ENCODE peak calls at places on chromosomes 3 and 15, in ten cellular contexts. One of them, this sample, is unnamed.

GRCh38 chr3:170714151-170714550 is 128.3 kb upstream of the SLC7A14 start:
- DNase-seq in stimulated activated CD4-positive, alpha-beta T cell treated with anti-CD3 and anti-CD28 coated beads, Interleukin-1b, Interleukin-23, amount 100 ng/mL, for 48 hours: no peak
- DNase-seq in EH: peak
- DNase-seq in T-helper 2 cell: no peak
- DNase-seq in Calu3: no peak
- DNase-seq in T follicular helper cell: no peak
- DNase-seq in activated gamma-delta T cell treated with Interleukin-2 at 50 U/mL for 16 hours: no peak
- DNase-seq in activated naive CD8-positive, alpha-beta T cell treated with anti-CD3 and anti-CD28 coated beads, Interleukin-2, amount 50 U/mL, for 24 hours: no peak
- DNase-seq in CD4-positive, alpha-beta memory T cell: no peak
- DNase-seq in stimulated activated CD8-positive, alpha-beta memory T cell treated with anti-CD3 and anti-CD28 coated beads, Interleukin-15, amount 100 ng/mL, for 1 hour: no peak
- DNase-seq in this sample: no peak

GRCh38 chr15:57915827-57916531 is 149.5 kb downstream of the ALDH1A2 start:
- DNase-seq in Calu3: no peak
- DNase-seq in activated naive CD8-positive, alpha-beta T cell treated with anti-CD3 and anti-CD28 coated beads, Interleukin-2, amount 50 U/mL, for 24 hours: no peak
- DNase-seq in EH: no peak
- DNase-seq in CD4-positive, alpha-beta memory T cell: no peak
- DNase-seq in activated gamma-delta T cell treated with Interleukin-2 at 50 U/mL for 16 hours: no peak
- DNase-seq in stimulated activated CD4-positive, alpha-beta T cell treated with anti-CD3 and anti-CD28 coated beads, Interleukin-1b, Interleukin-23, amount 100 ng/mL, for 48 hours: no peak
- DNase-seq in T-helper 2 cell: no peak
- DNase-seq in stimulated activated CD8-positive, alpha-beta memory T cell treated with anti-CD3 and anti-CD28 coated beads, Interleukin-15, amount 100 ng/mL, for 1 hour: no peak
- DNase-seq in T follicular helper cell: no peak
- DNase-seq in this sample: no peak

GRCh38 chr3:100614941-100615340 is 5.5 kb downstream of the ADGRG7 start:
- DNase-seq in activated naive CD8-positive, alpha-beta T cell treated with anti-CD3 and anti-CD28 coated beads, Interleukin-2, amount 50 U/mL, for 24 hours: no peak
- DNase-seq in T-helper 2 cell: no peak
- DNase-seq in CD4-positive, alpha-beta memory T cell: no peak
- DNase-seq in activated gamma-delta T cell treated with Interleukin-2 at 50 U/mL for 16 hours: no peak
- DNase-seq in stimulated activated CD4-positive, alpha-beta T cell treated with anti-CD3 and anti-CD28 coated beads, Interleukin-1b, Interleukin-23, amount 100 ng/mL, for 48 hours: no peak
- DNase-seq in T follicular helper cell: no peak
- DNase-seq in stimulated activated CD8-positive, alpha-beta memory T cell treated with anti-CD3 and anti-CD28 coated beads, Interleukin-15, amount 100 ng/mL, for 1 hour: no peak
- DNase-seq in EH: no peak
- DNase-seq in Calu3: no peak
- DNase-seq in this sample: no peak

GRCh38 chr3:123871946-123872345 is 12.2 kb downstream of the MYLK start:
- DNase-seq in stimulated activated CD8-positive, alpha-beta memory T cell treated with anti-CD3 and anti-CD28 coated beads, Interleukin-15, amount 100 ng/mL, for 1 hour: no peak
- DNase-seq in CD4-positive, alpha-beta memory T cell: no peak
- DNase-seq in T-helper 2 cell: no peak
- DNase-seq in Calu3: no peak
- DNase-seq in activated naive CD8-positive, alpha-beta T cell treated with anti-CD3 and anti-CD28 coated beads, Interleukin-2, amount 50 U/mL, for 24 hours: no peak
- DNase-seq in EH: no peak
- DNase-seq in activated gamma-delta T cell treated with Interleukin-2 at 50 U/mL for 16 hours: no peak
- DNase-seq in stimulated activated CD4-positive, alpha-beta T cell treated with anti-CD3 and anti-CD28 coated beads, Interleukin-1b, Interleukin-23, amount 100 ng/mL, for 48 hours: no peak
- DNase-seq in T follicular helper cell: no peak
- DNase-seq in this sample: no peak

GRCh38 chr3:193921480-193921879 is 214.5 kb upstream of the HES1 start:
- DNase-seq in stimulated activated CD4-positive, alpha-beta T cell treated with anti-CD3 and anti-CD28 coated beads, Interleukin-1b, Interleukin-23, amount 100 ng/mL, for 48 hours: no peak
- DNase-seq in activated naive CD8-positive, alpha-beta T cell treated with anti-CD3 and anti-CD28 coated beads, Interleukin-2, amount 50 U/mL, for 24 hours: no peak
- DNase-seq in activated gamma-delta T cell treated with Interleukin-2 at 50 U/mL for 16 hours: no peak
- DNase-seq in T-helper 2 cell: no peak
- DNase-seq in T follicular helper cell: no peak
- DNase-seq in EH: no peak
- DNase-seq in Calu3: no peak
- DNase-seq in stimulated activated CD8-positive, alpha-beta memory T cell treated with anti-CD3 and anti-CD28 coated beads, Interleukin-15, amount 100 ng/mL, for 1 hour: no peak
- DNase-seq in CD4-positive, alpha-beta memory T cell: no peak
- DNase-seq in this sample: no peak

GRCh38 chr15:49315543-49315942 is 107.5 kb upstream of the FGF7 start:
- DNase-seq in activated gamma-delta T cell treated with Interleukin-2 at 50 U/mL for 16 hours: no peak
- DNase-seq in Calu3: no peak
- DNase-seq in EH: peak
- DNase-seq in T follicular helper cell: no peak
- DNase-seq in T-helper 2 cell: no peak
- DNase-seq in stimulated activated CD8-positive, alpha-beta memory T cell treated with anti-CD3 and anti-CD28 coated beads, Interleukin-15, amount 100 ng/mL, for 1 hour: no peak
- DNase-seq in activated naive CD8-positive, alpha-beta T cell treated with anti-CD3 and anti-CD28 coated beads, Interleukin-2, amount 50 U/mL, for 24 hours: no peak
- DNase-seq in CD4-positive, alpha-beta memory T cell: no peak
- DNase-seq in stimulated activated CD4-positive, alpha-beta T cell treated with anti-CD3 and anti-CD28 coated beads, Interleukin-1b, Interleukin-23, amount 100 ng/mL, for 48 hours: no peak
- DNase-seq in this sample: no peak

GRCh38 chr15:42811435-42811834 is 74.5 kb upstream of the CDAN1 start:
- DNase-seq in EH: no peak
- DNase-seq in activated gamma-delta T cell treated with Interleukin-2 at 50 U/mL for 16 hours: no peak
- DNase-seq in activated naive CD8-positive, alpha-beta T cell treated with anti-CD3 and anti-CD28 coated beads, Interleukin-2, amount 50 U/mL, for 24 hours: no peak
- DNase-seq in CD4-positive, alpha-beta memory T cell: no peak
- DNase-seq in stimulated activated CD4-positive, alpha-beta T cell treated with anti-CD3 and anti-CD28 coated beads, Interleukin-1b, Interleukin-23, amount 100 ng/mL, for 48 hours: no peak
- DNase-seq in T-helper 2 cell: no peak
- DNase-seq in T follicular helper cell: no peak
- DNase-seq in Calu3: no peak
- DNase-seq in stimulated activated CD8-positive, alpha-beta memory T cell treated with anti-CD3 and anti-CD28 coated beads, Interleukin-15, amount 100 ng/mL, for 1 hour: no peak
- DNase-seq in this sample: no peak

GRCh38 chr3:39260957-39261356 is 18.9 kb downstream of the CX3CR1 start:
- DNase-seq in Calu3: peak
- DNase-seq in activated naive CD8-positive, alpha-beta T cell treated with anti-CD3 and anti-CD28 coated beads, Interleukin-2, amount 50 U/mL, for 24 hours: peak
- DNase-seq in T follicular helper cell: peak
- DNase-seq in T-helper 2 cell: no peak
- DNase-seq in stimulated activated CD4-positive, alpha-beta T cell treated with anti-CD3 and anti-CD28 coated beads, Interleukin-1b, Interleukin-23, amount 100 ng/mL, for 48 hours: peak
- DNase-seq in activated gamma-delta T cell treated with Interleukin-2 at 50 U/mL for 16 hours: peak
- DNase-seq in EH: peak
- DNase-seq in CD4-positive, alpha-beta memory T cell: peak
- DNase-seq in stimulated activated CD8-positive, alpha-beta memory T cell treated with anti-CD3 and anti-CD28 coated beads, Interleukin-15, amount 100 ng/mL, for 1 hour: peak
- DNase-seq in this sample: peak

GRCh38 chr3:172102123-172102882 is 62.9 kb downstream of the FNDC3B start:
- DNase-seq in stimulated activated CD4-positive, alpha-beta T cell treated with anti-CD3 and anti-CD28 coated beads, Interleukin-1b, Interleukin-23, amount 100 ng/mL, for 48 hours: no peak
- DNase-seq in Calu3: peak
- DNase-seq in activated gamma-delta T cell treated with Interleukin-2 at 50 U/mL for 16 hours: peak
- DNase-seq in activated naive CD8-positive, alpha-beta T cell treated with anti-CD3 and anti-CD28 coated beads, Interleukin-2, amount 50 U/mL, for 24 hours: peak
- DNase-seq in CD4-positive, alpha-beta memory T cell: peak
- DNase-seq in EH: no peak
- DNase-seq in T-helper 2 cell: no peak
- DNase-seq in T follicular helper cell: peak
- DNase-seq in stimulated activated CD8-positive, alpha-beta memory T cell treated with anti-CD3 and anti-CD28 coated beads, Interleukin-15, amount 100 ng/mL, for 1 hour: no peak
- DNase-seq in this sample: peak

GRCh38 chr3:55854395-55854994 is 367.4 kb upstream of the WNT5A start:
- DNase-seq in T follicular helper cell: no peak
- DNase-seq in CD4-positive, alpha-beta memory T cell: no peak
- DNase-seq in stimulated activated CD8-positive, alpha-beta memory T cell treated with anti-CD3 and anti-CD28 coated beads, Interleukin-15, amount 100 ng/mL, for 1 hour: no peak
- DNase-seq in stimulated activated CD4-positive, alpha-beta T cell treated with anti-CD3 and anti-CD28 coated beads, Interleukin-1b, Interleukin-23, amount 100 ng/mL, for 48 hours: no peak
- DNase-seq in EH: no peak
- DNase-seq in Calu3: no peak
- DNase-seq in activated naive CD8-positive, alpha-beta T cell treated with anti-CD3 and anti-CD28 coated beads, Interleukin-2, amount 50 U/mL, for 24 hours: no peak
- DNase-seq in activated gamma-delta T cell treated with Interleukin-2 at 50 U/mL for 16 hours: no peak
- DNase-seq in T-helper 2 cell: no peak
- DNase-seq in this sample: no peak

GRCh38 chr3:195809291-195809785 is 2.4 kb downstream of the MUC4 start:
- DNase-seq in T follicular helper cell: no peak
- DNase-seq in Calu3: no peak
- DNase-seq in T-helper 2 cell: no peak
- DNase-seq in EH: no peak
- DNase-seq in activated naive CD8-positive, alpha-beta T cell treated with anti-CD3 and anti-CD28 coated beads, Interleukin-2, amount 50 U/mL, for 24 hours: no peak
- DNase-seq in stimulated activated CD4-positive, alpha-beta T cell treated with anti-CD3 and anti-CD28 coated beads, Interleukin-1b, Interleukin-23, amount 100 ng/mL, for 48 hours: no peak
- DNase-seq in activated gamma-delta T cell treated with Interleukin-2 at 50 U/mL for 16 hours: no peak
- DNase-seq in CD4-positive, alpha-beta memory T cell: no peak
- DNase-seq in stimulated activated CD8-positive, alpha-beta memory T cell treated with anti-CD3 and anti-CD28 coated beads, Interleukin-15, amount 100 ng/mL, for 1 hour: no peak
- DNase-seq in this sample: no peak

GRCh38 chr3:46952813-46953212 is 23.7 kb downstream of the CCDC12 start:
- DNase-seq in T follicular helper cell: no peak
- DNase-seq in CD4-positive, alpha-beta memory T cell: no peak
- DNase-seq in EH: no peak
- DNase-seq in Calu3: no peak
- DNase-seq in stimulated activated CD8-positive, alpha-beta memory T cell treated with anti-CD3 and anti-CD28 coated beads, Interleukin-15, amount 100 ng/mL, for 1 hour: no peak
- DNase-seq in T-helper 2 cell: no peak
- DNase-seq in activated naive CD8-positive, alpha-beta T cell treated with anti-CD3 and anti-CD28 coated beads, Interleukin-2, amount 50 U/mL, for 24 hours: no peak
- DNase-seq in stimulated activated CD4-positive, alpha-beta T cell treated with anti-CD3 and anti-CD28 coated beads, Interleukin-1b, Interleukin-23, amount 100 ng/mL, for 48 hours: no peak
- DNase-seq in activated gamma-delta T cell treated with Interleukin-2 at 50 U/mL for 16 hours: no peak
- DNase-seq in this sample: no peak

GRCh38 chr3:188899887-188900286 is 271.9 kb upstream of the TPRG1 start:
- DNase-seq in Calu3: no peak
- DNase-seq in stimulated activated CD4-positive, alpha-beta T cell treated with anti-CD3 and anti-CD28 coated beads, Interleukin-1b, Interleukin-23, amount 100 ng/mL, for 48 hours: no peak
- DNase-seq in stimulated activated CD8-positive, alpha-beta memory T cell treated with anti-CD3 and anti-CD28 coated beads, Interleukin-15, amount 100 ng/mL, for 1 hour: no peak
- DNase-seq in T follicular helper cell: no peak
- DNase-seq in activated naive CD8-positive, alpha-beta T cell treated with anti-CD3 and anti-CD28 coated beads, Interleukin-2, amount 50 U/mL, for 24 hours: no peak
- DNase-seq in EH: no peak
- DNase-seq in CD4-positive, alpha-beta memory T cell: no peak
- DNase-seq in activated gamma-delta T cell treated with Interleukin-2 at 50 U/mL for 16 hours: no peak
- DNase-seq in T-helper 2 cell: no peak
- DNase-seq in this sample: no peak

GRCh38 chr3:192409203-192409837 is 318.0 kb downstream of the FGF12 start:
- DNase-seq in CD4-positive, alpha-beta memory T cell: no peak
- DNase-seq in activated gamma-delta T cell treated with Interleukin-2 at 50 U/mL for 16 hours: no peak
- DNase-seq in T-helper 2 cell: no peak
- DNase-seq in stimulated activated CD8-positive, alpha-beta memory T cell treated with anti-CD3 and anti-CD28 coated beads, Interleukin-15, amount 100 ng/mL, for 1 hour: no peak
- DNase-seq in stimulated activated CD4-positive, alpha-beta T cell treated with anti-CD3 and anti-CD28 coated beads, Interleukin-1b, Interleukin-23, amount 100 ng/mL, for 48 hours: no peak
- DNase-seq in T follicular helper cell: no peak
- DNase-seq in EH: no peak
- DNase-seq in Calu3: peak
- DNase-seq in activated naive CD8-positive, alpha-beta T cell treated with anti-CD3 and anti-CD28 coated beads, Interleukin-2, amount 50 U/mL, for 24 hours: no peak
- DNase-seq in this sample: no peak

GRCh38 chr3:188076176-188076575 is 77.8 kb upstream of the LPP start:
- DNase-seq in T-helper 2 cell: no peak
- DNase-seq in Calu3: no peak
- DNase-seq in EH: no peak
- DNase-seq in stimulated activated CD8-positive, alpha-beta memory T cell treated with anti-CD3 and anti-CD28 coated beads, Interleukin-15, amount 100 ng/mL, for 1 hour: no peak
- DNase-seq in CD4-positive, alpha-beta memory T cell: no peak
- DNase-seq in activated naive CD8-positive, alpha-beta T cell treated with anti-CD3 and anti-CD28 coated beads, Interleukin-2, amount 50 U/mL, for 24 hours: no peak
- DNase-seq in T follicular helper cell: no peak
- DNase-seq in stimulated activated CD4-positive, alpha-beta T cell treated with anti-CD3 and anti-CD28 coated beads, Interleukin-1b, Interleukin-23, amount 100 ng/mL, for 48 hours: no peak
- DNase-seq in activated gamma-delta T cell treated with Interleukin-2 at 50 U/mL for 16 hours: no peak
- DNase-seq in this sample: no peak

GRCh38 chr3:63631670-63632069 is 20.8 kb upstream of the SNTN start:
- DNase-seq in T-helper 2 cell: no peak
- DNase-seq in activated gamma-delta T cell treated with Interleukin-2 at 50 U/mL for 16 hours: no peak
- DNase-seq in stimulated activated CD4-positive, alpha-beta T cell treated with anti-CD3 and anti-CD28 coated beads, Interleukin-1b, Interleukin-23, amount 100 ng/mL, for 48 hours: no peak
- DNase-seq in Calu3: no peak
- DNase-seq in activated naive CD8-positive, alpha-beta T cell treated with anti-CD3 and anti-CD28 coated beads, Interleukin-2, amount 50 U/mL, for 24 hours: no peak
- DNase-seq in stimulated activated CD8-positive, alpha-beta memory T cell treated with anti-CD3 and anti-CD28 coated beads, Interleukin-15, amount 100 ng/mL, for 1 hour: no peak
- DNase-seq in EH: no peak
- DNase-seq in CD4-positive, alpha-beta memory T cell: no peak
- DNase-seq in T follicular helper cell: no peak
- DNase-seq in this sample: no peak

GRCh38 chr15:91001209-91001608 is 6.9 kb upstream of the PRC1 start:
- DNase-seq in activated gamma-delta T cell treated with Interleukin-2 at 50 U/mL for 16 hours: no peak
- DNase-seq in activated naive CD8-positive, alpha-beta T cell treated with anti-CD3 and anti-CD28 coated beads, Interleukin-2, amount 50 U/mL, for 24 hours: no peak
- DNase-seq in stimulated activated CD4-positive, alpha-beta T cell treated with anti-CD3 and anti-CD28 coated beads, Interleukin-1b, Interleukin-23, amount 100 ng/mL, for 48 hours: no peak
- DNase-seq in T follicular helper cell: no peak
- DNase-seq in EH: no peak
- DNase-seq in CD4-positive, alpha-beta memory T cell: no peak
- DNase-seq in stimulated activated CD8-positive, alpha-beta memory T cell treated with anti-CD3 and anti-CD28 coated beads, Interleukin-15, amount 100 ng/mL, for 1 hour: no peak
- DNase-seq in Calu3: no peak
- DNase-seq in T-helper 2 cell: no peak
- DNase-seq in this sample: no peak

GRCh38 chr3:173617490-173617889 is 219.9 kb downstream of the NLGN1 start:
- DNase-seq in stimulated activated CD8-positive, alpha-beta memory T cell treated with anti-CD3 and anti-CD28 coated beads, Interleukin-15, amount 100 ng/mL, for 1 hour: no peak
- DNase-seq in Calu3: no peak
- DNase-seq in stimulated activated CD4-positive, alpha-beta T cell treated with anti-CD3 and anti-CD28 coated beads, Interleukin-1b, Interleukin-23, amount 100 ng/mL, for 48 hours: no peak
- DNase-seq in T follicular helper cell: no peak
- DNase-seq in T-helper 2 cell: no peak
- DNase-seq in activated gamma-delta T cell treated with Interleukin-2 at 50 U/mL for 16 hours: no peak
- DNase-seq in CD4-positive, alpha-beta memory T cell: no peak
- DNase-seq in activated naive CD8-positive, alpha-beta T cell treated with anti-CD3 and anti-CD28 coated beads, Interleukin-2, amount 50 U/mL, for 24 hours: no peak
- DNase-seq in EH: no peak
- DNase-seq in this sample: no peak

GRCh38 chr3:147705626-147706025 is 296.5 kb downstream of the ZIC1 start:
- DNase-seq in EH: no peak
- DNase-seq in T follicular helper cell: no peak
- DNase-seq in activated naive CD8-positive, alpha-beta T cell treated with anti-CD3 and anti-CD28 coated beads, Interleukin-2, amount 50 U/mL, for 24 hours: no peak
- DNase-seq in stimulated activated CD4-positive, alpha-beta T cell treated with anti-CD3 and anti-CD28 coated beads, Interleukin-1b, Interleukin-23, amount 100 ng/mL, for 48 hours: no peak
- DNase-seq in CD4-positive, alpha-beta memory T cell: no peak
- DNase-seq in activated gamma-delta T cell treated with Interleukin-2 at 50 U/mL for 16 hours: no peak
- DNase-seq in T-helper 2 cell: no peak
- DNase-seq in Calu3: no peak
- DNase-seq in stimulated activated CD8-positive, alpha-beta memory T cell treated with anti-CD3 and anti-CD28 coated beads, Interleukin-15, amount 100 ng/mL, for 1 hour: no peak
- DNase-seq in this sample: no peak

GRCh38 chr15:63238796-63239195 is 38.6 kb upstream of the APH1B start:
- DNase-seq in EH: peak
- DNase-seq in T-helper 2 cell: no peak
- DNase-seq in T follicular helper cell: no peak
- DNase-seq in activated gamma-delta T cell treated with Interleukin-2 at 50 U/mL for 16 hours: no peak
- DNase-seq in Calu3: no peak
- DNase-seq in stimulated activated CD4-positive, alpha-beta T cell treated with anti-CD3 and anti-CD28 coated beads, Interleukin-1b, Interleukin-23, amount 100 ng/mL, for 48 hours: peak
- DNase-seq in stimulated activated CD8-positive, alpha-beta memory T cell treated with anti-CD3 and anti-CD28 coated beads, Interleukin-15, amount 100 ng/mL, for 1 hour: no peak
- DNase-seq in CD4-positive, alpha-beta memory T cell: no peak
- DNase-seq in activated naive CD8-positive, alpha-beta T cell treated with anti-CD3 and anti-CD28 coated beads, Interleukin-2, amount 50 U/mL, for 24 hours: no peak
- DNase-seq in this sample: no peak

GRCh38 chr3:157156844-157157635 is 2.9 kb downstream of the CCNL1 start:
- DNase-seq in stimulated activated CD4-positive, alpha-beta T cell treated with anti-CD3 and anti-CD28 coated beads, Interleukin-1b, Interleukin-23, amount 100 ng/mL, for 48 hours: no peak
- DNase-seq in CD4-positive, alpha-beta memory T cell: no peak
- DNase-seq in T-helper 2 cell: no peak
- DNase-seq in EH: peak
- DNase-seq in Calu3: no peak
- DNase-seq in stimulated activated CD8-positive, alpha-beta memory T cell treated with anti-CD3 and anti-CD28 coated beads, Interleukin-15, amount 100 ng/mL, for 1 hour: no peak
- DNase-seq in T follicular helper cell: no peak
- DNase-seq in activated naive CD8-positive, alpha-beta T cell treated with anti-CD3 and anti-CD28 coated beads, Interleukin-2, amount 50 U/mL, for 24 hours: no peak
- DNase-seq in activated gamma-delta T cell treated with Interleukin-2 at 50 U/mL for 16 hours: no peak
- DNase-seq in this sample: no peak

GRCh38 chr3:23820888-23821287 is 15.1 kb downstream of the UBE2E1 start:
- DNase-seq in CD4-positive, alpha-beta memory T cell: no peak
- DNase-seq in stimulated activated CD8-positive, alpha-beta memory T cell treated with anti-CD3 and anti-CD28 coated beads, Interleukin-15, amount 100 ng/mL, for 1 hour: no peak
- DNase-seq in stimulated activated CD4-positive, alpha-beta T cell treated with anti-CD3 and anti-CD28 coated beads, Interleukin-1b, Interleukin-23, amount 100 ng/mL, for 48 hours: no peak
- DNase-seq in T follicular helper cell: no peak
- DNase-seq in EH: no peak
- DNase-seq in Calu3: no peak
- DNase-seq in T-helper 2 cell: no peak
- DNase-seq in activated naive CD8-positive, alpha-beta T cell treated with anti-CD3 and anti-CD28 coated beads, Interleukin-2, amount 50 U/mL, for 24 hours: no peak
- DNase-seq in activated gamma-delta T cell treated with Interleukin-2 at 50 U/mL for 16 hours: no peak
- DNase-seq in this sample: no peak

GRCh38 chr15:63826513-63826912 is 7.2 kb downstream of the HERC1 start:
- DNase-seq in CD4-positive, alpha-beta memory T cell: peak
- DNase-seq in stimulated activated CD4-positive, alpha-beta T cell treated with anti-CD3 and anti-CD28 coated beads, Interleukin-1b, Interleukin-23, amount 100 ng/mL, for 48 hours: no peak
- DNase-seq in T follicular helper cell: no peak
- DNase-seq in stimulated activated CD8-positive, alpha-beta memory T cell treated with anti-CD3 and anti-CD28 coated beads, Interleukin-15, amount 100 ng/mL, for 1 hour: no peak
- DNase-seq in EH: peak
- DNase-seq in T-helper 2 cell: no peak
- DNase-seq in activated gamma-delta T cell treated with Interleukin-2 at 50 U/mL for 16 hours: peak
- DNase-seq in activated naive CD8-positive, alpha-beta T cell treated with anti-CD3 and anti-CD28 coated beads, Interleukin-2, amount 50 U/mL, for 24 hours: no peak
- DNase-seq in Calu3: peak
- DNase-seq in this sample: peak

GRCh38 chr15:70132148-70132547 is 34.4 kb upstream of the TLE3 start:
- DNase-seq in activated naive CD8-positive, alpha-beta T cell treated with anti-CD3 and anti-CD28 coated beads, Interleukin-2, amount 50 U/mL, for 24 hours: no peak
- DNase-seq in stimulated activated CD8-positive, alpha-beta memory T cell treated with anti-CD3 and anti-CD28 coated beads, Interleukin-15, amount 100 ng/mL, for 1 hour: no peak
- DNase-seq in activated gamma-delta T cell treated with Interleukin-2 at 50 U/mL for 16 hours: no peak
- DNase-seq in EH: no peak
- DNase-seq in stimulated activated CD4-positive, alpha-beta T cell treated with anti-CD3 and anti-CD28 coated beads, Interleukin-1b, Interleukin-23, amount 100 ng/mL, for 48 hours: no peak
- DNase-seq in T follicular helper cell: no peak
- DNase-seq in T-helper 2 cell: no peak
- DNase-seq in Calu3: no peak
- DNase-seq in CD4-positive, alpha-beta memory T cell: no peak
- DNase-seq in this sample: no peak

GRCh38 chr3:113557374-113557773 is 25.0 kb downstream of the SIDT1 start:
- DNase-seq in stimulated activated CD8-positive, alpha-beta memory T cell treated with anti-CD3 and anti-CD28 coated beads, Interleukin-15, amount 100 ng/mL, for 1 hour: no peak
- DNase-seq in activated gamma-delta T cell treated with Interleukin-2 at 50 U/mL for 16 hours: no peak
- DNase-seq in stimulated activated CD4-positive, alpha-beta T cell treated with anti-CD3 and anti-CD28 coated beads, Interleukin-1b, Interleukin-23, amount 100 ng/mL, for 48 hours: no peak
- DNase-seq in CD4-positive, alpha-beta memory T cell: no peak
- DNase-seq in EH: peak
- DNase-seq in activated naive CD8-positive, alpha-beta T cell treated with anti-CD3 and anti-CD28 coated beads, Interleukin-2, amount 50 U/mL, for 24 hours: no peak
- DNase-seq in Calu3: peak
- DNase-seq in T follicular helper cell: no peak
- DNase-seq in T-helper 2 cell: no peak
- DNase-seq in this sample: no peak